ENCODE peak calls at places on chromosome 6, in six cellular contexts. J is nucleus accumbens, F is MCF 10A, D is memory B cell, Q is SK-MEL-5, L is heart right ventricle. C is an unnamed sample.
A peak's percentile ranks its signal among the peaks of the same experiment; 100 is the strongest.

GRCh38 chr6:55694148-55694547 is 115.2 kb upstream of the HMGCLL1 start:
- DNase-seq in J (no peak), F (peak; percentile 29), D (no peak), Q (no peak), L (no peak), C (no peak)

GRCh38 chr6:16758163-16758975 is 2.9 kb downstream of the ATXN1 start:
- DNase-seq in J (no peak), F (no peak), D (no peak), Q (peak; percentile 41), L (no peak), C (no peak)

GRCh38 chr6:24931752-24932691 is 3.7 kb downstream of the RIPOR2 start:
- DNase-seq in J (no peak), F (peak; percentile 34), D (no peak), Q (no peak), L (no peak), C (no peak)

GRCh38 chr6:79810153-79810806 is 137.1 kb downstream of the ELOVL4 start:
- DNase-seq in J (peak; percentile 3), F (no peak), D (no peak), Q (no peak), L (no peak), C (no peak)

GRCh38 chr6:33298773-33299236 is at the start of gene RGL2:
- DNase-seq in J (peak; percentile 71), F (peak; percentile 64), D (peak; percentile 52), Q (no peak), L (peak; percentile 90), C (peak; percentile 52)

GRCh38 chr6:151992091-151992490 is 184.6 kb downstream of the ESR1 start:
- DNase-seq in J (no peak), F (no peak), D (no peak), Q (no peak), L (no peak), C (no peak)

GRCh38 chr6:132114201-132114860 is 163.2 kb upstream of the CCN2 start:
- DNase-seq in J (no peak), F (peak; percentile 24), D (no peak), Q (no peak), L (no peak), C (no peak)

GRCh38 chr6:90184334-90185298 is 112.0 kb downstream of the BACH2 start:
- DNase-seq in J (no peak), F (peak; percentile 38), D (no peak), Q (no peak), L (no peak), C (no peak)

GRCh38 chr6:125819927-125820326 is 29.2 kb downstream of the NCOA7 start:
- DNase-seq in J (no peak), F (no peak), D (no peak), Q (no peak), L (no peak), C (no peak)

GRCh38 chr6:106745396-106745795 is 116.0 kb downstream of the QRSL1 start:
- DNase-seq in J (no peak), F (peak; percentile 23), D (no peak), Q (no peak), L (no peak), C (no peak)

GRCh38 chr6:5203571-5203970 is 57.2 kb downstream of the LYRM4 start:
- DNase-seq in J (no peak), F (no peak), D (no peak), Q (no peak), L (no peak), C (no peak)

GRCh38 chr6:91031581-91031980 is 444.7 kb upstream of the MAP3K7 start:
- DNase-seq in J (no peak), F (no peak), D (no peak), Q (no peak), L (no peak), C (no peak)

GRCh38 chr6:88368071-88368787 is 202.1 kb upstream of the CNR1 start:
- DNase-seq in J (no peak), F (peak; percentile 84), D (no peak), Q (no peak), L (no peak), C (no peak)

GRCh38 chr6:43916091-43916923 is 146.3 kb downstream of the VEGFA start:
- DNase-seq in J (no peak), F (no peak), D (no peak), Q (no peak), L (no peak), C (no peak)

GRCh38 chr6:144248470-144249301 is 36.4 kb upstream of the UTRN start:
- DNase-seq in J (no peak), F (no peak), D (no peak), Q (no peak), L (no peak), C (no peak)

GRCh38 chr6:78629154-78629721 is 238.1 kb upstream of the IRAK1BP1 start:
- DNase-seq in J (no peak), F (no peak), D (no peak), Q (peak; percentile 6), L (peak; percentile 12), C (no peak)

GRCh38 chr6:130411481-130411880 is 45.7 kb downstream of the TMEM200A start:
- DNase-seq in J (no peak), F (no peak), D (no peak), Q (no peak), L (no peak), C (no peak)